ENCODE peak calls at places on chromosomes 3 and 15, in eight cellular contexts. One of them, this sample, is unnamed.

GRCh38 chr3:123449092-123449985 is 449 bp upstream of the ADCY5 start:
- DNase-seq in fibroblast of mammary gland: peak; percentile 4
- DNase-seq in cardiac muscle cell: peak; percentile 38
- DNase-seq in astrocyte: no peak
- DNase-seq in AG09309: no peak
- DNase-seq in GM06990: no peak
- DNase-seq in Calu3: peak; percentile 29
- DNase-seq in BJ: no peak
- DNase-seq in this sample: no peak

GRCh38 chr3:94936023-94936580 is 873.2 kb downstream of the NSUN3 start:
- DNase-seq in GM06990: no peak
- DNase-seq in astrocyte: peak; percentile 1
- DNase-seq in Calu3: no peak
- DNase-seq in AG09309: no peak
- DNase-seq in fibroblast of mammary gland: no peak
- DNase-seq in cardiac muscle cell: no peak
- DNase-seq in BJ: no peak
- DNase-seq in this sample: no peak

GRCh38 chr15:72319360-72319984 is 485 bp downstream of the CELF6 start:
- DNase-seq in fibroblast of mammary gland: peak; percentile 42
- DNase-seq in AG09309: no peak
- DNase-seq in GM06990: peak; percentile 50
- DNase-seq in Calu3: peak; percentile 80
- DNase-seq in BJ: no peak
- DNase-seq in cardiac muscle cell: peak; percentile 75
- DNase-seq in astrocyte: peak; percentile 37
- DNase-seq in this sample: no peak

GRCh38 chr15:41892621-41893421 is 1.0 kb downstream of the SPTBN5 start:
- DNase-seq in cardiac muscle cell: no peak
- DNase-seq in AG09309: no peak
- DNase-seq in Calu3: no peak
- DNase-seq in fibroblast of mammary gland: no peak
- DNase-seq in astrocyte: no peak
- DNase-seq in BJ: no peak
- DNase-seq in GM06990: no peak
- DNase-seq in this sample: no peak

GRCh38 chr3:25033407-25034029 is 394.5 kb upstream of the RARB start:
- DNase-seq in Calu3: peak; percentile 66
- DNase-seq in cardiac muscle cell: peak; percentile 48
- DNase-seq in AG09309: no peak
- DNase-seq in astrocyte: no peak
- DNase-seq in GM06990: no peak
- DNase-seq in BJ: no peak
- DNase-seq in fibroblast of mammary gland: peak; percentile 56
- DNase-seq in this sample: no peak

GRCh38 chr15:89783861-89784685 is 7.9 kb downstream of the MESP2 start:
- DNase-seq in cardiac muscle cell: no peak
- DNase-seq in astrocyte: no peak
- DNase-seq in Calu3: no peak
- DNase-seq in AG09309: no peak
- DNase-seq in GM06990: no peak
- DNase-seq in fibroblast of mammary gland: no peak
- DNase-seq in BJ: no peak
- DNase-seq in this sample: no peak

GRCh38 chr3:13874891-13875290 is 5.0 kb downstream of the WNT7A start:
- DNase-seq in fibroblast of mammary gland: no peak
- DNase-seq in cardiac muscle cell: no peak
- DNase-seq in BJ: no peak
- DNase-seq in AG09309: no peak
- DNase-seq in astrocyte: no peak
- DNase-seq in GM06990: no peak
- DNase-seq in Calu3: no peak
- DNase-seq in this sample: no peak

GRCh38 chr15:66698318-66698961 is 3.6 kb upstream of the SMAD6 start:
- DNase-seq in GM06990: no peak
- DNase-seq in fibroblast of mammary gland: peak; percentile 60
- DNase-seq in cardiac muscle cell: peak; percentile 85
- DNase-seq in astrocyte: peak; percentile 28
- DNase-seq in Calu3: peak; percentile 80
- DNase-seq in BJ: no peak
- DNase-seq in AG09309: no peak
- DNase-seq in this sample: no peak

GRCh38 chr15:99613887-99614642 is 48.3 kb downstream of the MEF2A start:
- DNase-seq in astrocyte: no peak
- DNase-seq in fibroblast of mammary gland: peak; percentile 84
- DNase-seq in cardiac muscle cell: peak; percentile 70
- DNase-seq in BJ: no peak
- DNase-seq in GM06990: no peak
- DNase-seq in AG09309: peak; percentile 34
- DNase-seq in Calu3: no peak
- DNase-seq in this sample: peak; percentile 14

GRCh38 chr15:25177955-25178801 is 223.4 kb downstream of the SNRPN start:
- DNase-seq in GM06990: no peak
- DNase-seq in Calu3: no peak
- DNase-seq in fibroblast of mammary gland: no peak
- DNase-seq in cardiac muscle cell: no peak
- DNase-seq in BJ: no peak
- DNase-seq in astrocyte: no peak
- DNase-seq in AG09309: no peak
- DNase-seq in this sample: no peak

GRCh38 chr3:148079370-148079769 is 618.3 kb upstream of the AGTR1 start:
- DNase-seq in cardiac muscle cell: no peak
- DNase-seq in GM06990: no peak
- DNase-seq in astrocyte: no peak
- DNase-seq in AG09309: no peak
- DNase-seq in Calu3: no peak
- DNase-seq in BJ: no peak
- DNase-seq in fibroblast of mammary gland: no peak
- DNase-seq in this sample: no peak

GRCh38 chr3:140823106-140823505 is 118.5 kb upstream of the SLC25A36 start:
- DNase-seq in GM06990: no peak
- DNase-seq in fibroblast of mammary gland: no peak
- DNase-seq in cardiac muscle cell: no peak
- DNase-seq in BJ: no peak
- DNase-seq in astrocyte: no peak
- DNase-seq in AG09309: no peak
- DNase-seq in Calu3: no peak
- DNase-seq in this sample: no peak

GRCh38 chr15:40847225-40847961 is 3.5 kb downstream of the SPINT1 start:
- DNase-seq in BJ: no peak
- DNase-seq in cardiac muscle cell: peak; percentile 68
- DNase-seq in astrocyte: no peak
- DNase-seq in Calu3: peak; percentile 64
- DNase-seq in GM06990: peak; percentile 32
- DNase-seq in AG09309: no peak
- DNase-seq in fibroblast of mammary gland: no peak
- DNase-seq in this sample: no peak

GRCh38 chr3:43030162-43030935 is 51.2 kb downstream of the GASK1A start:
- DNase-seq in GM06990: no peak
- DNase-seq in astrocyte: no peak
- DNase-seq in fibroblast of mammary gland: no peak
- DNase-seq in BJ: no peak
- DNase-seq in Calu3: no peak
- DNase-seq in cardiac muscle cell: no peak
- DNase-seq in AG09309: no peak
- DNase-seq in this sample: no peak

GRCh38 chr3:145145461-145145860 is 1015.5 kb downstream of the PLOD2 start:
- DNase-seq in GM06990: no peak
- DNase-seq in BJ: no peak
- DNase-seq in AG09309: no peak
- DNase-seq in astrocyte: no peak
- DNase-seq in fibroblast of mammary gland: no peak
- DNase-seq in cardiac muscle cell: no peak
- DNase-seq in Calu3: no peak
- DNase-seq in this sample: no peak

GRCh38 chr3:197520311-197521276 is 35.2 kb downstream of the BDH1 start:
- DNase-seq in cardiac muscle cell: peak; percentile 54
- DNase-seq in Calu3: peak; percentile 87
- DNase-seq in GM06990: no peak
- DNase-seq in AG09309: no peak
- DNase-seq in astrocyte: peak; percentile 72
- DNase-seq in fibroblast of mammary gland: peak; percentile 59
- DNase-seq in BJ: no peak
- DNase-seq in this sample: no peak

GRCh38 chr3:37221407-37221806 is 47.0 kb upstream of the LRRFIP2 start:
- DNase-seq in GM06990: no peak
- DNase-seq in BJ: no peak
- DNase-seq in fibroblast of mammary gland: peak; percentile 78
- DNase-seq in astrocyte: peak; percentile 85
- DNase-seq in AG09309: no peak
- DNase-seq in Calu3: peak; percentile 57
- DNase-seq in cardiac muscle cell: peak; percentile 54
- DNase-seq in this sample: no peak

DNA sequence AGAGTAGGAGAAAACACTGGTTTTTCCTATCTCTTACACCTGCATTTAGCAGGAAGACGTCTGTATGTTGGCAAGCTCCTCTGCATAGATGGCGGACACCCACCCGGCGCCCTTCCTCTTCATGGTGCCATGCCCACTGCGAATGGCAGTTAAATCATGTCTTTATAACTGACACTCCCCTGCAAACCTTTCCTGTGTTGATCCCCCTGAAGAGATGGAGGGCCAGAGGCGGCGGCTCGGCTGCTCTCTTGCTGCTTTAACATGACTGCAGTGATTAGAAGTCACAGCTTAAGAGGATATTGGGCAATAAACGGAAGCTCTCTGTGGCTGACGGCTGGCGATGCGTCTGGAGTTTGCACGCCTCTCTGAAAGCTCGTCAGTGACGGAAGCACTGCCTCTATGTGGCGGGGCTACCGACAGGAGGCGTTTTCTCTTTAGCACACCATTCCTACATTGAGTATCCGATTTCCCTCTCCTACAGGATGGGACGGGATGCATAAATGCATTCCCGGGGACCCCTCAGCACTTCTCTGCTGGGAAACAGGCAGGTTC is 25.5 kb upstream of the SNRPA1 start:
- DNase-seq in GM06990: no peak
- DNase-seq in cardiac muscle cell: peak; percentile 81
- DNase-seq in AG09309: no peak
- DNase-seq in BJ: no peak
- DNase-seq in Calu3: no peak
- DNase-seq in fibroblast of mammary gland: peak; percentile 15
- DNase-seq in astrocyte: peak; percentile 4
- DNase-seq in this sample: no peak
- TF ChIP-seq CTCF in GM06990: peak; percentile 2
- TF ChIP-seq CTCF in cardiac muscle cell: peak; percentile 51
- TF ChIP-seq CTCF in AG09309: no peak
- TF ChIP-seq CTCF in BJ: peak; percentile 25
- TF ChIP-seq CTCF in Calu3: no peak
- TF ChIP-seq CTCF in fibroblast of mammary gland: no peak
- TF ChIP-seq CTCF in astrocyte: no peak
- TF ChIP-seq CTCF in this sample: peak; percentile 15

GRCh38 chr3:127287840-127288239 is at the start of gene PRR20G:
- DNase-seq in AG09309: no peak
- DNase-seq in astrocyte: no peak
- DNase-seq in cardiac muscle cell: no peak
- DNase-seq in GM06990: no peak
- DNase-seq in BJ: no peak
- DNase-seq in fibroblast of mammary gland: no peak
- DNase-seq in Calu3: no peak
- DNase-seq in this sample: no peak
- TF ChIP-seq CTCF in AG09309: no peak
- TF ChIP-seq CTCF in astrocyte: no peak
- TF ChIP-seq CTCF in cardiac muscle cell: no peak
- TF ChIP-seq CTCF in GM06990: no peak
- TF ChIP-seq CTCF in BJ: no peak
- TF ChIP-seq CTCF in fibroblast of mammary gland: no peak
- TF ChIP-seq CTCF in Calu3: no peak
- TF ChIP-seq CTCF in this sample: no peak

GRCh38 chr15:74133703-74134386 is 3.5 kb downstream of the ISLR2 start:
- DNase-seq in GM06990: no peak
- DNase-seq in cardiac muscle cell: no peak
- DNase-seq in AG09309: no peak
- DNase-seq in BJ: no peak
- DNase-seq in fibroblast of mammary gland: no peak
- DNase-seq in astrocyte: no peak
- DNase-seq in Calu3: no peak
- DNase-seq in this sample: no peak

GRCh38 chr15:74135041-74135565 is 4.7 kb downstream of the ISLR2 start:
- DNase-seq in fibroblast of mammary gland: no peak
- DNase-seq in BJ: no peak
- DNase-seq in astrocyte: no peak
- DNase-seq in AG09309: no peak
- DNase-seq in cardiac muscle cell: no peak
- DNase-seq in GM06990: no peak
- DNase-seq in Calu3: no peak
- DNase-seq in this sample: no peak

GRCh38 chr15:74132681-74133070 is 2.3 kb downstream of the ISLR2 start:
- DNase-seq in GM06990: peak; percentile 37
- DNase-seq in Calu3: no peak
- DNase-seq in BJ: no peak
- DNase-seq in fibroblast of mammary gland: no peak
- DNase-seq in cardiac muscle cell: no peak
- DNase-seq in AG09309: no peak
- DNase-seq in astrocyte: no peak
- DNase-seq in this sample: no peak

GRCh38 chr15:74133071-74133702 is 2.8 kb downstream of the ISLR2 start:
- DNase-seq in Calu3: no peak
- DNase-seq in AG09309: no peak
- DNase-seq in cardiac muscle cell: no peak
- DNase-seq in astrocyte: no peak
- DNase-seq in BJ: no peak
- DNase-seq in GM06990: no peak
- DNase-seq in fibroblast of mammary gland: no peak
- DNase-seq in this sample: no peak

DNA sequence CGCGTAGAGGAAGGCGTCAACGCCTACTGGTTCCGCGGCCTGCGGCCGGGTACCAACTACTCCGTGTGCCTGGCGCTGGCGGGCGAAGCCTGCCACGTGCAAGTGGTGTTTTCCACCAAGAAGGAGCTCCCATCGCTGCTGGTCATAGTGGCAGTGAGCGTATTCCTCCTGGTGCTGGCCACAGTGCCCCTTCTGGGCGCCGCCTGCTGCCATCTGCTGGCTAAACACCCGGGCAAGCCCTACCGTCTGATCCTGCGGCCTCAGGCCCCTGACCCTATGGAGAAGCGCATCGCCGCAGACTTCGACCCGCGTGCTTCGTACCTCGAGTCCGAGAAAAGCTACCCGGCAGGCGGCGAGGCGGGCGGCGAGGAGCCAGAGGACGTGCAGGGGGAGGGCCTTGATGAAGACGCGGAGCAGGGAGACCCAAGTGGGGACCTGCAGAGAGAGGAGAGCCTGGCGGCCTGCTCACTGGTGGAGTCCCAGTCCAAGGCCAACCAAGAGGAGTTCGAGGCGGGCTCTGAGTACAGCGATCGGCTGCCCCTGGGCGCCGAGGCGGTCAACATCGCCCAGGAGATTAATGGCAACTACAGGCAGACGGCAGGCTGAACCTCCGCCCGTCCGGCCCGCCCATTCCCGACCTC is 4.1 kb downstream of the ISLR2 start:
- DNase-seq in cardiac muscle cell: no peak
- DNase-seq in astrocyte: no peak
- DNase-seq in fibroblast of mammary gland: no peak
- DNase-seq in BJ: no peak
- DNase-seq in Calu3: peak; percentile 59
- DNase-seq in AG09309: no peak
- DNase-seq in GM06990: peak; percentile 37
- DNase-seq in this sample: no peak
- TF ChIP-seq CTCF in cardiac muscle cell: peak; percentile 36
- TF ChIP-seq CTCF in astrocyte: no peak
- TF ChIP-seq CTCF in fibroblast of mammary gland: peak; percentile 19
- TF ChIP-seq CTCF in BJ: peak; percentile 60
- TF ChIP-seq CTCF in Calu3: peak; percentile 35
- TF ChIP-seq CTCF in AG09309: peak; percentile 57
- TF ChIP-seq CTCF in GM06990: peak; percentile 42
- TF ChIP-seq CTCF in this sample: peak; percentile 56

GRCh38 chr3:186514296-186515002 is 29.7 kb downstream of the CRYGS start:
- DNase-seq in astrocyte: no peak
- DNase-seq in fibroblast of mammary gland: no peak
- DNase-seq in GM06990: no peak
- DNase-seq in cardiac muscle cell: no peak
- DNase-seq in AG09309: no peak
- DNase-seq in Calu3: peak; percentile 47
- DNase-seq in BJ: no peak
- DNase-seq in this sample: no peak
- TF ChIP-seq CTCF in astrocyte: peak; percentile 42
- TF ChIP-seq CTCF in fibroblast of mammary gland: peak; percentile 39
- TF ChIP-seq CTCF in GM06990: peak; percentile 38
- TF ChIP-seq CTCF in cardiac muscle cell: peak; percentile 32
- TF ChIP-seq CTCF in AG09309: peak; percentile 39
- TF ChIP-seq CTCF in Calu3: peak; percentile 59
- TF ChIP-seq CTCF in BJ: peak; percentile 28
- TF ChIP-seq CTCF in this sample: peak; percentile 15